ENCODE peak calls at places on chromosomes 4 and X, in ten cellular contexts. J is HFFc6; K is brain microvascular endothelial cell; O is body of pancreas; Q is Panc1; I is GM23338; D is K562; V is AG04450; P is GM12865; U is CD4-positive, alpha-beta T cell. Y is an unnamed sample.
A peak's percentile ranks its signal among the peaks of the same experiment; 100 is the strongest.

GRCh38 chr4:168744021-168744420 is 247.2 kb downstream of the PALLD start:
- DNase-seq in J (no peak), K (peak; percentile 75), V (no peak), O (no peak), Q (no peak), D (no peak), U (no peak), P (no peak), I (no peak), Y (no peak)

GRCh38 chr4:186693159-186693815 is 30.4 kb downstream of the FAT1 start:
- DNase-seq in D (peak; percentile 73), K (peak; percentile 77), P (no peak), J (peak; percentile 47), V (peak; percentile 42), Q (peak; percentile 72), U (no peak), I (no peak), O (peak; percentile 74), Y (no peak)

GRCh38 chrX:132518401-132518800 is 29.6 kb upstream of the MBNL3 start:
- DNase-seq in U (no peak), I (no peak), K (no peak), V (no peak), O (no peak), D (no peak), Q (no peak), J (no peak), P (no peak), Y (no peak)

GRCh38 chr4:56641494-56642051 is 39.5 kb downstream of the HOPX start:
- DNase-seq in Q (peak; percentile 64), K (peak; percentile 81), P (no peak), U (no peak), I (no peak), V (peak; percentile 83), D (no peak), O (no peak), J (peak; percentile 94), Y (no peak)

GRCh38 chr4:78923459-78924312 is 15.6 kb downstream of the PAQR3 start:
- DNase-seq in J (no peak), Q (no peak), U (no peak), D (no peak), P (no peak), K (no peak), I (no peak), V (no peak), O (no peak), Y (no peak)

GRCh38 chrX:123976671-123977316 is 15.3 kb downstream of the STAG2 start:
- DNase-seq in J (peak; percentile 45), P (no peak), U (no peak), I (peak; percentile 17), Q (no peak), D (peak; percentile 53), V (no peak), O (peak; percentile 8), K (no peak), Y (no peak)

GRCh38 chr4:85919488-85919887 is 440.4 kb downstream of the MAPK10 start:
- DNase-seq in K (no peak), I (no peak), O (no peak), D (no peak), U (no peak), J (no peak), Q (no peak), P (no peak), V (no peak), Y (no peak)

GRCh38 chr4:112284662-112285411 is 867 bp downstream of the TIFA start:
- DNase-seq in V (no peak), Q (no peak), D (peak; percentile 28), K (no peak), O (peak; percentile 40), P (peak; percentile 61), J (no peak), I (no peak), U (no peak), Y (peak; percentile 26)

GRCh38 chr4:186622788-186623464 is 67.6 kb upstream of the MTNR1A start:
- DNase-seq in O (no peak), P (no peak), Q (no peak), K (peak; percentile 79), U (no peak), D (no peak), I (no peak), V (no peak), J (peak; percentile 57), Y (no peak)

GRCh38 chr4:161101881-161102280 is 1061.9 kb downstream of the FSTL5 start:
- DNase-seq in D (no peak), P (no peak), U (no peak), V (no peak), I (no peak), Q (no peak), O (no peak), J (no peak), K (no peak), Y (no peak)

GRCh38 chrX:48883729-48884128 is 13.8 kb downstream of the TIMM17B start:
- DNase-seq in P (no peak), Q (no peak), J (no peak), V (no peak), I (peak; percentile 17), O (no peak), K (no peak), U (no peak), D (no peak), Y (no peak)

GRCh38 chr4:121155893-121156292 is 8.2 kb downstream of the TNIP3 start:
- DNase-seq in Q (peak; percentile 24), J (peak; percentile 86), D (peak; percentile 4), O (no peak), K (peak; percentile 85), I (no peak), V (peak; percentile 54), U (no peak), P (no peak), Y (no peak)

DNA sequence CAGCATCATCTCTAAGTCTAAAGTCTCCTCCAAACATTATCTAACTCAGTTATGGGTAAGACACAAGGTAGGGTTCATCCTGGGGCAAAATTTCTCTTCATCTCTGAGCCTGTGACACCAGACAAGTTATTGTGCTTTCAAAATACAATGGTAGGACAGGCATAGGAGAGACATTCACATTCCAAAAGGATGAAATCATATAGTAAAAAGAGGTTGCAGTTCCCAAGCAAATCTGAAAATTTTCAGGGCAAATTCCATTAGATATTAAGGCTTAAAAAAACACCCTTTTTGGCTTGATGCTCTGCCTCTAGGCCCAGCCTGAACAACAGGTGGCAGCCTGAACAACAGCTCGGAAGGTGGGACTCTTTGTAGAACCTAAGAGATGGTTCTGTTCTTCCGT is 448.3 kb upstream of the SLIT2 start:
- DNase-seq in D (no peak), K (no peak), O (no peak), J (peak; percentile 35), V (no peak), P (no peak), I (peak; percentile 1), U (no peak), Q (no peak), Y (no peak)
- TF ChIP-seq CTCF in D (no peak), K (no peak), O (no peak), J (no peak), V (no peak), P (no peak), I (no peak), U (no peak), Q (no peak), Y (no peak)

GRCh38 chrX:150366951-150367545 is 3.9 kb downstream of the MAMLD1 start:
- DNase-seq in D (no peak), O (peak; percentile 8), Q (no peak), P (no peak), V (no peak), J (peak; percentile 37), I (no peak), K (peak; percentile 40), U (no peak), Y (no peak)

GRCh38 chrX:150363561-150364346 is 637 bp downstream of the MAMLD1 start:
- DNase-seq in I (peak; percentile 59), Q (no peak), O (peak; percentile 35), V (no peak), P (no peak), U (no peak), J (no peak), K (no peak), D (no peak), Y (no peak)

GRCh38 chrX:150365953-150366911 is 3.1 kb downstream of the MAMLD1 start:
- DNase-seq in V (no peak), P (no peak), O (peak; percentile 57), U (no peak), Q (no peak), I (peak; percentile 71), J (no peak), K (peak; percentile 56), D (peak; percentile 23), Y (no peak)

GRCh38 chrX:150364347-150365050 is 1.4 kb downstream of the MAMLD1 start:
- DNase-seq in Q (no peak), K (no peak), D (no peak), V (no peak), J (no peak), O (peak; percentile 10), I (peak; percentile 8), U (no peak), P (no peak), Y (peak; percentile 14)

GRCh38 chrX:150365051-150365952 is 2.2 kb downstream of the MAMLD1 start:
- DNase-seq in V (no peak), D (peak; percentile 34), I (peak; percentile 73), J (no peak), O (peak; percentile 72), P (no peak), K (peak; percentile 28), U (peak; percentile 49), Q (no peak), Y (peak; percentile 24)
- TF ChIP-seq CTCF in V (peak; percentile 54), D (peak; percentile 54), I (no peak), J (peak; percentile 81), O (peak; percentile 60), P (peak; percentile 11), K (peak; percentile 39), U (peak; percentile 47), Q (peak; percentile 79), Y (no peak)

DNA sequence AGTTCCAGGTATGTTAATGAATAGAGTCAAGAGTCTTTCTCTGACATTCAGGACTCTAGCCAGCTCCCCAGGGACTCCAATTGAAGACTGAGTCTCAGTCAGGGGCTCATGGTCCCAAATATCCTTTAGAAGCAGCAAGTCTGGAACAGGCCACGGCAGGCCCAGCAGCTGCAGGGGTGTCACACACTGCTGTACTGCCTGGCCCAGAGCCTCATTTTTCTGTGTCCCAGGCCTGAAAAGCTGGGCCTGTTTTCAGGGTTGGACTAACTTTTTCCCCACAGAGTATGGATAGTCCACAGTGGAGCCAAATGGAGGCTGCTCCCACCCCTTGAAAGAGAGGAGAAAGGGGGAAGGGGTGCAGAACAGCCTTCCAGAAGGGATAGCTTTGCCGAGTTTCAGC is 146.8 kb upstream of the NALF2 start:
- DNase-seq in I (no peak), O (no peak), V (no peak), D (no peak), K (no peak), Q (no peak), J (no peak), P (no peak), U (no peak), Y (no peak)
- TF ChIP-seq CTCF in I (no peak), O (no peak), V (no peak), D (no peak), K (no peak), Q (no peak), J (no peak), P (no peak), U (no peak), Y (no peak)

DNA sequence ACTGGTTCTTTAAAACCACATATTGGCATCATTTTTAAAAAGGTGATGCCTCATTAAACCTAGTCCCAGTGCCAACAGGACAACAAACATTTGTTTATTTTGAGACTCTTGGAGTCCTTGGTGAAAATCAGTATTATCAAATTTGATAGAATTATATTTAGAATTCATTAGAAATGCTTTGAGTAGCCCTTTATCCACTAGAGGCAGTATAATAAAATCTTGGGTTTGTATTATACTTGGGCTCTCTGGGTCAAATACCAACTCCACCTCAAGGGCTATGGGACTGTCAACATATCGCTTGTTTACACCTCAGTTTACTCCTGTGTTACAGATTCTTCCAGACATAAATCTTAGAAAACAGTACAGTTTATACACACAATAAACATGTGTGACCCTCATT is 335.7 kb upstream of the FSTL5 start:
- DNase-seq in J (no peak), O (no peak), V (no peak), I (peak; percentile 30), Q (no peak), D (no peak), P (no peak), K (no peak), U (no peak), Y (no peak)
- TF ChIP-seq CTCF in J (peak; percentile 71), O (peak; percentile 26), V (peak; percentile 25), I (peak; percentile 59), Q (peak; percentile 38), D (no peak), P (peak; percentile 7), K (peak; percentile 36), U (no peak), Y (no peak)

Y was measured in GM20000.